ENCODE peak calls at places on chromosomes 1 and 21, in eight cellular contexts. One of them, this sample, is unnamed.
A peak's percentile ranks its signal among the peaks of the same experiment; 100 is the strongest.

GRCh38 chr1:6962956-6963915 is 178.0 kb downstream of the CAMTA1 start:
- DNase-seq in effector memory CD4-positive, alpha-beta T cell: peak; percentile 34
- DNase-seq in hippocampal formation: no peak
- DNase-seq in GM23338: peak; percentile 99
- DNase-seq in AG08396: no peak
- DNase-seq in kidney epithelial cell: peak; percentile 56
- DNase-seq in NCI-H510A treated with DMSO at 0.1 percent for 48 hours: no peak
- DNase-seq in ascending aorta: no peak
- DNase-seq in this sample: no peak

GRCh38 chr1:184409011-184409410 is 22.2 kb downstream of the C1orf21 start:
- DNase-seq in effector memory CD4-positive, alpha-beta T cell: no peak
- DNase-seq in hippocampal formation: no peak
- DNase-seq in GM23338: no peak
- DNase-seq in AG08396: no peak
- DNase-seq in kidney epithelial cell: no peak
- DNase-seq in NCI-H510A treated with DMSO at 0.1 percent for 48 hours: no peak
- DNase-seq in ascending aorta: no peak
- DNase-seq in this sample: no peak

GRCh38 chr1:15816674-15817073 is 9.2 kb upstream of the UQCRHL start:
- DNase-seq in effector memory CD4-positive, alpha-beta T cell: no peak
- DNase-seq in hippocampal formation: no peak
- DNase-seq in GM23338: no peak
- DNase-seq in AG08396: no peak
- DNase-seq in kidney epithelial cell: no peak
- DNase-seq in NCI-H510A treated with DMSO at 0.1 percent for 48 hours: no peak
- DNase-seq in ascending aorta: no peak
- DNase-seq in this sample: no peak

GRCh38 chr1:18881642-18882431 is 20.5 kb downstream of the ALDH4A1 start:
- DNase-seq in effector memory CD4-positive, alpha-beta T cell: no peak
- DNase-seq in hippocampal formation: no peak
- DNase-seq in GM23338: no peak
- DNase-seq in AG08396: no peak
- DNase-seq in kidney epithelial cell: no peak
- DNase-seq in NCI-H510A treated with DMSO at 0.1 percent for 48 hours: no peak
- DNase-seq in ascending aorta: no peak
- DNase-seq in this sample: no peak

GRCh38 chr1:27430903-27431653 is 38.7 kb downstream of the GPR3 start:
- DNase-seq in effector memory CD4-positive, alpha-beta T cell: peak; percentile 14
- DNase-seq in hippocampal formation: peak; percentile 80
- DNase-seq in GM23338: no peak
- DNase-seq in AG08396: no peak
- DNase-seq in kidney epithelial cell: no peak
- DNase-seq in NCI-H510A treated with DMSO at 0.1 percent for 48 hours: no peak
- DNase-seq in ascending aorta: no peak
- DNase-seq in this sample: no peak

GRCh38 chr1:36231191-36231590 is 6.9 kb downstream of the THRAP3 start:
- DNase-seq in effector memory CD4-positive, alpha-beta T cell: no peak
- DNase-seq in hippocampal formation: no peak
- DNase-seq in GM23338: no peak
- DNase-seq in AG08396: no peak
- DNase-seq in kidney epithelial cell: no peak
- DNase-seq in NCI-H510A treated with DMSO at 0.1 percent for 48 hours: no peak
- DNase-seq in ascending aorta: no peak
- DNase-seq in this sample: no peak

GRCh38 chr1:119227446-119227845 is 87.0 kb upstream of the WARS2 start:
- DNase-seq in effector memory CD4-positive, alpha-beta T cell: no peak
- DNase-seq in hippocampal formation: no peak
- DNase-seq in GM23338: peak; percentile 10
- DNase-seq in AG08396: no peak
- DNase-seq in kidney epithelial cell: no peak
- DNase-seq in NCI-H510A treated with DMSO at 0.1 percent for 48 hours: no peak
- DNase-seq in ascending aorta: no peak
- DNase-seq in this sample: no peak

GRCh38 chr1:79945391-79945790 is 938.9 kb upstream of the ADGRL4 start:
- DNase-seq in effector memory CD4-positive, alpha-beta T cell: no peak
- DNase-seq in hippocampal formation: no peak
- DNase-seq in GM23338: no peak
- DNase-seq in AG08396: no peak
- DNase-seq in kidney epithelial cell: no peak
- DNase-seq in NCI-H510A treated with DMSO at 0.1 percent for 48 hours: no peak
- DNase-seq in ascending aorta: no peak
- DNase-seq in this sample: no peak

GRCh38 chr1:208256091-208256490 is 11.9 kb upstream of the PLXNA2 start:
- DNase-seq in effector memory CD4-positive, alpha-beta T cell: no peak
- DNase-seq in hippocampal formation: no peak
- DNase-seq in GM23338: no peak
- DNase-seq in AG08396: no peak
- DNase-seq in kidney epithelial cell: no peak
- DNase-seq in NCI-H510A treated with DMSO at 0.1 percent for 48 hours: no peak
- DNase-seq in ascending aorta: no peak
- DNase-seq in this sample: no peak

GRCh38 chr1:167105841-167106461 is 12.1 kb downstream of the STYXL2 start:
- DNase-seq in effector memory CD4-positive, alpha-beta T cell: no peak
- DNase-seq in hippocampal formation: no peak
- DNase-seq in GM23338: peak; percentile 54
- DNase-seq in AG08396: no peak
- DNase-seq in kidney epithelial cell: no peak
- DNase-seq in NCI-H510A treated with DMSO at 0.1 percent for 48 hours: peak; percentile 54
- DNase-seq in ascending aorta: no peak
- DNase-seq in this sample: no peak

GRCh38 chr1:214552174-214552608 is 789 bp upstream of the PTPN14 start:
- DNase-seq in effector memory CD4-positive, alpha-beta T cell: no peak
- DNase-seq in hippocampal formation: no peak
- DNase-seq in GM23338: peak; percentile 97
- DNase-seq in AG08396: peak; percentile 77
- DNase-seq in kidney epithelial cell: peak; percentile 62
- DNase-seq in NCI-H510A treated with DMSO at 0.1 percent for 48 hours: peak; percentile 43
- DNase-seq in ascending aorta: no peak
- DNase-seq in this sample: no peak

GRCh38 chr1:30804381-30804780 is 46.8 kb upstream of the LAPTM5 start:
- DNase-seq in effector memory CD4-positive, alpha-beta T cell: no peak
- DNase-seq in hippocampal formation: no peak
- DNase-seq in GM23338: no peak
- DNase-seq in AG08396: no peak
- DNase-seq in kidney epithelial cell: no peak
- DNase-seq in NCI-H510A treated with DMSO at 0.1 percent for 48 hours: no peak
- DNase-seq in ascending aorta: no peak
- DNase-seq in this sample: no peak

GRCh38 chr1:43711524-43712386 is 4.4 kb downstream of the ST3GAL3 start:
- DNase-seq in effector memory CD4-positive, alpha-beta T cell: no peak
- DNase-seq in hippocampal formation: no peak
- DNase-seq in GM23338: no peak
- DNase-seq in AG08396: peak; percentile 66
- DNase-seq in kidney epithelial cell: peak; percentile 54
- DNase-seq in NCI-H510A treated with DMSO at 0.1 percent for 48 hours: no peak
- DNase-seq in ascending aorta: no peak
- DNase-seq in this sample: no peak

GRCh38 chr1:244365821-244366220 is 85.9 kb downstream of the ADSS2 start:
- DNase-seq in effector memory CD4-positive, alpha-beta T cell: no peak
- DNase-seq in hippocampal formation: no peak
- DNase-seq in GM23338: no peak
- DNase-seq in AG08396: no peak
- DNase-seq in kidney epithelial cell: no peak
- DNase-seq in NCI-H510A treated with DMSO at 0.1 percent for 48 hours: no peak
- DNase-seq in ascending aorta: no peak
- DNase-seq in this sample: no peak

GRCh38 chr1:112431038-112431437 is 35.0 kb downstream of the CTTNBP2NL start:
- DNase-seq in effector memory CD4-positive, alpha-beta T cell: no peak
- DNase-seq in hippocampal formation: no peak
- DNase-seq in GM23338: no peak
- DNase-seq in AG08396: no peak
- DNase-seq in kidney epithelial cell: no peak
- DNase-seq in NCI-H510A treated with DMSO at 0.1 percent for 48 hours: no peak
- DNase-seq in ascending aorta: no peak
- DNase-seq in this sample: no peak

GRCh38 chr1:151949371-151950193 is 40.3 kb upstream of the THEM4 start:
- DNase-seq in effector memory CD4-positive, alpha-beta T cell: no peak
- DNase-seq in hippocampal formation: no peak
- DNase-seq in GM23338: no peak
- DNase-seq in AG08396: no peak
- DNase-seq in kidney epithelial cell: no peak
- DNase-seq in NCI-H510A treated with DMSO at 0.1 percent for 48 hours: no peak
- DNase-seq in ascending aorta: no peak
- DNase-seq in this sample: no peak

GRCh38 chr1:221217029-221217428 is 337.8 kb downstream of the HLX start:
- DNase-seq in effector memory CD4-positive, alpha-beta T cell: no peak
- DNase-seq in hippocampal formation: no peak
- DNase-seq in GM23338: no peak
- DNase-seq in AG08396: no peak
- DNase-seq in kidney epithelial cell: no peak
- DNase-seq in NCI-H510A treated with DMSO at 0.1 percent for 48 hours: no peak
- DNase-seq in ascending aorta: no peak
- DNase-seq in this sample: no peak

GRCh38 chr1:11690669-11691301 is 725 bp upstream of the DRAXIN start:
- DNase-seq in effector memory CD4-positive, alpha-beta T cell: no peak
- DNase-seq in hippocampal formation: no peak
- DNase-seq in GM23338: peak; percentile 76
- DNase-seq in AG08396: no peak
- DNase-seq in kidney epithelial cell: no peak
- DNase-seq in NCI-H510A treated with DMSO at 0.1 percent for 48 hours: peak; percentile 90
- DNase-seq in ascending aorta: no peak
- DNase-seq in this sample: no peak

GRCh38 chr21:38351961-38352521 is 95.2 kb downstream of the KCNJ15 start:
- DNase-seq in effector memory CD4-positive, alpha-beta T cell: no peak
- DNase-seq in hippocampal formation: no peak
- DNase-seq in GM23338: peak; percentile 45
- DNase-seq in AG08396: peak; percentile 73
- DNase-seq in kidney epithelial cell: peak; percentile 90
- DNase-seq in NCI-H510A treated with DMSO at 0.1 percent for 48 hours: no peak
- DNase-seq in ascending aorta: no peak
- DNase-seq in this sample: no peak

GRCh38 chr21:41960386-41960785 is 6.6 kb upstream of the C2CD2 start:
- DNase-seq in effector memory CD4-positive, alpha-beta T cell: no peak
- DNase-seq in hippocampal formation: no peak
- DNase-seq in GM23338: no peak
- DNase-seq in AG08396: no peak
- DNase-seq in kidney epithelial cell: no peak
- DNase-seq in NCI-H510A treated with DMSO at 0.1 percent for 48 hours: no peak
- DNase-seq in ascending aorta: no peak
- DNase-seq in this sample: no peak